ENCODE peak calls at places on chromosome 16, in five cellular contexts. U, B, D, X and R are unnamed samples.

GRCh38 chr16:71408536-71408935 is 33.3 kb downstream of the TLE7 start:
- DNase-seq in U (no peak), B (no peak), D (no peak), X (no peak), R (no peak)

GRCh38 chr16:88922114-88922825 is 54.7 kb downstream of the CBFA2T3 start:
- DNase-seq in U (no peak), B (no peak), D (peak), X (peak), R (peak)

GRCh38 chr16:87333581-87334331 is 16.6 kb upstream of the C16orf95 start:
- DNase-seq in U (no peak), B (no peak), D (no peak), X (no peak), R (no peak)

GRCh38 chr16:6482861-6483530 is 849.6 kb upstream of the RBFOX1 start:
- DNase-seq in U (no peak), B (no peak), D (peak), X (no peak), R (no peak)

GRCh38 chr16:28585674-28586073 is 11.2 kb downstream of the SULT1A2 start:
- DNase-seq in U (no peak), B (no peak), D (no peak), X (peak), R (no peak)

GRCh38 chr16:82660078-82660645 is 33.4 kb downstream of the CDH13 start:
- DNase-seq in U (no peak), B (no peak), D (peak), X (no peak), R (no peak)

GRCh38 chr16:75064403-75065148 is 52.0 kb downstream of the LDHD start:
- DNase-seq in U (no peak), B (no peak), D (no peak), X (peak), R (no peak)

GRCh38 chr16:19008245-19008644 is 24.5 kb downstream of the TMC7 start:
- DNase-seq in U (no peak), B (no peak), D (no peak), X (no peak), R (no peak)

GRCh38 chr16:26644912-26645543 is 421.7 kb upstream of the C16orf82 start:
- DNase-seq in U (no peak), B (no peak), D (no peak), X (no peak), R (peak)

GRCh38 chr16:55498101-55498500 is 10.8 kb upstream of the LPCAT2 start:
- DNase-seq in U (no peak), B (no peak), D (no peak), X (no peak), R (peak)

GRCh38 chr16:85902366-85903155 is 3.6 kb downstream of the IRF8 start:
- DNase-seq in U (peak), B (no peak), D (no peak), X (peak), R (no peak)

GRCh38 chr16:46832757-46833464 is 1.9 kb upstream of the C16orf87 start:
- DNase-seq in U (no peak), B (no peak), D (no peak), X (no peak), R (no peak)

GRCh38 chr16:1535391-1536291 is 2.2 kb downstream of the TMEM204 start:
- DNase-seq in U (no peak), B (no peak), D (peak), X (no peak), R (no peak)

GRCh38 chr16:25063865-25064264 is 47.7 kb upstream of the LCMT1 start:
- DNase-seq in U (no peak), B (no peak), D (no peak), X (no peak), R (no peak)

GRCh38 chr16:88382491-88383400 is at the start of gene ZNF469:
- DNase-seq in U (no peak), B (no peak), D (peak), X (peak), R (no peak)

GRCh38 chr16:78695371-78695770 is 595.9 kb downstream of the WWOX start:
- DNase-seq in U (no peak), B (no peak), D (no peak), X (no peak), R (no peak)

GRCh38 chr16:48126801-48127644 is 28.8 kb downstream of the ABCC12 start:
- DNase-seq in U (no peak), B (peak), D (no peak), X (peak), R (no peak)

GRCh38 chr16:87959391-87959968 is 8.2 kb downstream of the BANP start:
- DNase-seq in U (no peak), B (no peak), D (no peak), X (no peak), R (no peak)

GRCh38 chr16:86888240-86889044 is 310.1 kb downstream of the FOXL1 start:
- DNase-seq in U (no peak), B (no peak), D (no peak), X (no peak), R (no peak)

GRCh38 chr16:63928421-63928820 is 1193.4 kb downstream of the CDH11 start:
- DNase-seq in U (no peak), B (no peak), D (no peak), X (no peak), R (no peak)

GRCh38 chr16:4093495-4094137 is 22.6 kb downstream of the ADCY9 start:
- DNase-seq in U (no peak), B (no peak), D (no peak), X (no peak), R (no peak)

GRCh38 chr16:49281843-49282642 is 405 bp upstream of the CBLN1 start:
- DNase-seq in U (peak), B (no peak), D (peak), X (peak), R (peak)

GRCh38 chr16:51045186-51045585 is 105.9 kb downstream of the SALL1 start:
- DNase-seq in U (no peak), B (no peak), D (no peak), X (no peak), R (no peak)

GRCh38 chr16:17369441-17369951 is 101.3 kb downstream of the XYLT1 start:
- DNase-seq in U (no peak), B (no peak), D (no peak), X (peak), R (no peak)

GRCh38 chr16:31198207-31198882 is 4.2 kb downstream of the PYCARD start:
- DNase-seq in U (no peak), B (no peak), D (no peak), X (no peak), R (no peak)
- TF ChIP-seq POLR2AphosphoS5 in U (peak), B (peak), D (no peak), X (no peak), R (no peak)

GRCh38 chr16:23148513-23149266 is 562 bp downstream of the USP31 start:
- DNase-seq in U (peak), B (no peak), D (peak), X (peak), R (no peak)
- TF ChIP-seq POLR2AphosphoS5 in U (no peak), B (peak), D (no peak), X (no peak), R (peak)

DNA sequence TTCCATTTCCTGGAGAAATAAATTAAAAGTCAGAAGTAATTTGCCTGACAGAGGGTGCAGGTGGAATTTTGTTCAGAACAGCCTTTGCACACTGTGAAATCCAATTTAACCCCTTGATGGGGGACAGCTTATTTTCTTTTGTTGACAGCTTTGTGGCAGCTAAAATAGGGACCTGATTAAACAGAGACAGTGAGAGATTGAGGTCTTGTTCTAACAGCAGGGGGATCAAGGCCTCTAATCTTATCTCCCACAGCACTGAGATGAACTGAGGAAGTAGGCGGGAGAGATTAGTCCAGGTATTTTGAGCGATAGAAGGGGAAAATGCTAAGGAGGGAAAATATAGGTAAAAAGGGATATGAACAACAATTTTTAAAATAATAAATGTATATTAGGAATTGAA is 1491.4 kb upstream of the GOT2 start:
- DNase-seq in U (no peak), B (no peak), D (no peak), X (no peak), R (no peak)
- TF ChIP-seq POLR2AphosphoS5 in U (no peak), B (no peak), D (no peak), X (no peak), R (no peak)

GRCh38 chr16:70295634-70296033 is 3.4 kb upstream of the DDX19B start:
- DNase-seq in U (no peak), B (no peak), D (no peak), X (no peak), R (no peak)

GRCh38 chr16:70302745-70303144 is 3.8 kb downstream of the DDX19B start:
- DNase-seq in U (no peak), B (no peak), D (no peak), X (no peak), R (no peak)

GRCh38 chr16:70301121-70301520 is 2.1 kb downstream of the DDX19B start:
- DNase-seq in U (no peak), B (no peak), D (no peak), X (no peak), R (no peak)

GRCh38 chr16:70294385-70295029 is 4.5 kb upstream of the DDX19B start:
- DNase-seq in U (no peak), B (no peak), D (peak), X (no peak), R (no peak)

GRCh38 chr16:70298988-70299938 is at the start of gene DDX19B:
- DNase-seq in U (peak), B (no peak), D (peak), X (peak), R (peak)
- TF ChIP-seq POLR2AphosphoS5 in U (peak), B (peak), D (peak), X (peak), R (peak)

GRCh38 chr16:84511180-84511800 is 6.8 kb upstream of the MEAK7 start:
- DNase-seq in U (no peak), B (no peak), D (peak), X (peak), R (peak)
- TF ChIP-seq POLR2AphosphoS5 in U (no peak), B (no peak), D (no peak), X (peak), R (peak)

DNA sequence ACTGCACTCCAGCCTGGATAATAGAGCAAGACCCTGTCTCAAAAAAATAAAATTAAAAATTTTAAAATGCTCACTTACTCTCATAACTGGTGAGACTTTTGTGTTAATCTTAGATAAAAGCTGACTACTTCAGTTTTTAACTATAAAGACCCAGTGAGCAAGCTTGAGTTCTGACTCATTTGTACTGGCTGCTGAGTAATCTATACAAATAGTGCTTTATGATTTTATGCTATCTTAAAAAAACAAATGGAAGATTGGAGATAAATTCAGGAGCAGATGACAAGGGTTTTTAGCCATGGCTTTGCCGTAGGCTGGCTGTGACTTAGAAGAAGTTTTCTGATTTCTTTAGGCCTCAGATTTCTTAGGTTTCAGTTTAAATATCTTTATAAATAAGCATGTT is 30.5 kb downstream of the SNTB2 start:
- DNase-seq in U (no peak), B (peak), D (no peak), X (no peak), R (no peak)
- TF ChIP-seq POLR2AphosphoS5 in U (no peak), B (no peak), D (no peak), X (no peak), R (no peak)

GRCh38 chr16:84528317-84528716 is 23.9 kb upstream of the MEAK7 start:
- DNase-seq in U (no peak), B (no peak), D (no peak), X (no peak), R (no peak)
- TF ChIP-seq POLR2AphosphoS5 in U (no peak), B (no peak), D (no peak), X (no peak), R (no peak)

GRCh38 chr16:21959050-21959449 is 5.9 kb downstream of the UQCRC2 start:
- DNase-seq in U (no peak), B (no peak), D (no peak), X (no peak), R (no peak)
- TF ChIP-seq POLR2AphosphoS5 in U (no peak), B (no peak), D (no peak), X (no peak), R (no peak)